ENCODE peak calls at places on chromosomes 6 and 20, in eight cellular contexts. X is GM12865; W is neural crest cell; V is mesendoderm; P is sigmoid colon; M is stimulated activated CD4-positive, alpha-beta T cell treated with anti-CD3 and anti-CD28 coated beads, Interleukin-1b, Interleukin-23, amount 100 ng/mL, for 4 hours; E is GM03348; A is neuronal stem cell. Z is an unnamed sample.

GRCh38 chr6:169620171-169621125 is 81.4 kb downstream of the WDR27 start:
- DNase-seq in A (no peak), V (peak), E (no peak), W (no peak), X (no peak), P (no peak), M (no peak), Z (no peak)

GRCh38 chr20:25077610-25078169 is 4.3 kb downstream of the VSX1 start:
- DNase-seq in M (no peak), W (no peak), V (no peak), E (peak), A (no peak), P (peak), X (no peak), Z (no peak)

GRCh38 chr6:132506461-132506860 is 6.5 kb downstream of the STX7 start:
- DNase-seq in V (no peak), X (no peak), W (no peak), A (no peak), M (no peak), E (no peak), P (no peak), Z (no peak)

GRCh38 chr6:129567374-129567773 is 142.6 kb downstream of the ARHGAP18 start:
- DNase-seq in W (no peak), A (no peak), E (peak), V (peak), X (peak), P (no peak), M (peak), Z (no peak)

GRCh38 chr20:63226020-63226943 is 9.4 kb upstream of the BIRC7 start:
- DNase-seq in P (no peak), V (peak), M (no peak), X (no peak), A (no peak), E (no peak), W (no peak), Z (no peak)

GRCh38 chr6:39484276-39484675 is 161.8 kb upstream of the KCNK16 start:
- DNase-seq in P (no peak), X (no peak), M (no peak), W (no peak), A (no peak), E (no peak), V (no peak), Z (no peak)

GRCh38 chr20:63639093-63639860 is 12.4 kb upstream of the GMEB2 start:
- DNase-seq in E (no peak), X (peak), P (no peak), V (no peak), A (no peak), M (peak), W (no peak), Z (no peak)

GRCh38 chr6:150767585-150768164 is 97.8 kb upstream of the MTHFD1L start:
- DNase-seq in M (no peak), P (no peak), E (no peak), A (peak), V (peak), W (no peak), X (no peak), Z (peak)

GRCh38 chr20:12383770-12384304 is 466.1 kb downstream of the BTBD3 start:
- DNase-seq in X (no peak), W (no peak), V (no peak), E (no peak), A (no peak), P (no peak), M (no peak), Z (no peak)

GRCh38 chr20:49676581-49677291 is 36.9 kb downstream of the B4GALT5 start:
- DNase-seq in X (peak), P (no peak), E (peak), V (no peak), A (no peak), M (no peak), W (no peak), Z (peak)

GRCh38 chr6:159112714-159113113 is 56.5 kb upstream of the FNDC1 start:
- DNase-seq in A (no peak), P (no peak), V (no peak), X (no peak), E (no peak), M (no peak), W (no peak), Z (no peak)

GRCh38 chr6:148404456-148405022 is 61.9 kb downstream of the SASH1 start:
- DNase-seq in W (no peak), E (no peak), A (no peak), X (no peak), P (no peak), V (no peak), M (no peak), Z (no peak)

GRCh38 chr6:3585320-3585935 is 128.6 kb upstream of the SLC22A23 start:
- DNase-seq in W (no peak), P (no peak), E (peak), X (no peak), M (no peak), A (no peak), V (no peak), Z (no peak)

GRCh38 chr6:112298816-112299281 is 44.5 kb upstream of the LAMA4 start:
- DNase-seq in V (peak), A (no peak), P (no peak), M (no peak), E (peak), X (no peak), W (no peak), Z (peak)

GRCh38 chr20:40880063-40880715 is 148.4 kb upstream of the TOP1 start:
- DNase-seq in W (no peak), A (no peak), X (peak), E (no peak), M (no peak), P (no peak), V (no peak), Z (no peak)

GRCh38 chr6:124986146-124986545 is 23.9 kb downstream of the RNF217 start:
- DNase-seq in X (no peak), V (no peak), E (no peak), A (no peak), P (no peak), W (no peak), M (no peak), Z (no peak)

GRCh38 chr6:139996253-139996834 is 621.9 kb upstream of the CITED2 start:
- DNase-seq in E (no peak), V (peak), A (no peak), X (peak), W (no peak), P (no peak), M (no peak), Z (peak)

GRCh38 chr6:134593887-134594286 is 276.0 kb upstream of the SGK1 start:
- DNase-seq in V (no peak), P (no peak), A (no peak), M (no peak), X (no peak), E (no peak), W (no peak), Z (peak)

GRCh38 chr6:107698146-107698545 is 126.0 kb downstream of the SCML4 start:
- DNase-seq in W (no peak), V (no peak), A (no peak), E (peak), X (no peak), M (no peak), P (no peak), Z (peak)

GRCh38 chr6:78850621-78851020 is 16.7 kb upstream of the IRAK1BP1 start:
- DNase-seq in W (no peak), M (no peak), V (no peak), X (no peak), A (no peak), P (no peak), E (no peak), Z (no peak)

GRCh38 chr6:67131827-67132226 is 1424.8 kb upstream of the EYS start:
- DNase-seq in M (no peak), E (no peak), W (no peak), V (no peak), X (no peak), A (no peak), P (no peak), Z (peak)

GRCh38 chr20:63534427-63534830 is 2.7 kb downstream of the PTK6 start:
- DNase-seq in M (no peak), X (no peak), V (no peak), A (no peak), W (no peak), E (no peak), P (no peak), Z (no peak)

Z was measured in astrocyte of the hippocampus.